ENCODE peak calls at places on chromosomes 11 and 22, in four cellular contexts. H is HEK293T, R is spleen, E is T-helper 9 cell. T is an unnamed sample.

GRCh38 chr11:65997286-65997685 is 4.7 kb downstream of the EIF1AD start:
- DNase-seq in H (no peak), R (no peak), E (no peak), T (no peak)

GRCh38 chr11:95593101-95593500 is 196.5 kb downstream of the FAM76B start:
- DNase-seq in H (no peak), R (no peak), E (no peak), T (no peak)

GRCh38 chr11:15507592-15507991 is 392.9 kb downstream of the INSC start:
- DNase-seq in H (no peak), R (no peak), E (no peak), T (no peak)

GRCh38 chr11:118417801-118418200 is 16.4 kb downstream of the ATP5MG start:
- DNase-seq in H (no peak), R (no peak), E (no peak), T (no peak)

GRCh38 chr11:47241740-47242400 is 6.7 kb downstream of the ACP2 start:
- DNase-seq in H (no peak), R (no peak), E (no peak), T (no peak)

GRCh38 chr11:122107566-122107965 is 8.4 kb downstream of the BLID start:
- DNase-seq in H (no peak), R (no peak), E (no peak), T (no peak)

GRCh38 chr11:95503047-95503446 is 272.0 kb upstream of the SESN3 start:
- DNase-seq in H (no peak), R (no peak), E (no peak), T (no peak)

GRCh38 chr11:64759722-64760719 is at the start of gene PYGM:
- DNase-seq in H (no peak), R (peak; percentile 73), E (no peak), T (no peak)

GRCh38 chr22:37661160-37661924 is 2.8 kb downstream of the PDXP start:
- DNase-seq in H (peak; percentile 64), R (no peak), E (no peak), T (no peak)

GRCh38 chr22:37023743-37024338 is 4.3 kb downstream of the MPST start:
- DNase-seq in H (no peak), R (no peak), E (no peak), T (no peak)

GRCh38 chr11:1040428-1041148 is 4.1 kb upstream of the MUC6 start:
- DNase-seq in H (no peak), R (peak; percentile 60), E (no peak), T (no peak)

GRCh38 chr11:133347988-133348387 is 184.3 kb downstream of the OPCML start:
- DNase-seq in H (no peak), R (no peak), E (no peak), T (no peak)

GRCh38 chr11:45184640-45185039 is 38.2 kb downstream of the PRDM11 start:
- DNase-seq in H (no peak), R (no peak), E (no peak), T (no peak)

GRCh38 chr11:4559527-4560440 is 14.8 kb downstream of the OR52M1 start:
- DNase-seq in H (no peak), R (no peak), E (no peak), T (no peak)

GRCh38 chr11:81644239-81644840 is 1089.3 kb downstream of the FAM181B start:
- DNase-seq in H (peak; percentile 28), R (no peak), E (no peak), T (no peak)

GRCh38 chr11:46309669-46310288 is 32.3 kb downstream of the CREB3L1 start:
- DNase-seq in H (no peak), R (no peak), E (no peak), T (no peak)

GRCh38 chr11:72048718-72049460 is 31.5 kb downstream of the NUMA1 start:
- DNase-seq in H (no peak), R (no peak), E (no peak), T (no peak)

GRCh38 chr11:118820412-118821357 is 29.7 kb upstream of the DDX6 start:
- DNase-seq in H (no peak), R (peak; percentile 85), E (no peak), T (no peak)

GRCh38 chr22:39527481-39527961 is 5.0 kb downstream of the RPS19BP1 start:
- DNase-seq in H (no peak), R (no peak), E (no peak), T (no peak)

GRCh38 chr11:14789879-14790484 is 102.0 kb downstream of the CYP2R1 start:
- DNase-seq in H (no peak), R (no peak), E (no peak), T (no peak)

GRCh38 chr11:37199082-37199481 is 601.0 kb upstream of the RAG2 start:
- DNase-seq in H (no peak), R (no peak), E (no peak), T (no peak)

GRCh38 chr11:20248345-20248744 is 88.1 kb upstream of the DBX1 start:
- DNase-seq in H (no peak), R (no peak), E (no peak), T (no peak)

GRCh38 chr22:46079861-46080821 is 70.2 kb upstream of the PPARA start:
- DNase-seq in H (no peak), R (peak; percentile 78), E (no peak), T (no peak)

GRCh38 chr11:76380161-76380976 is 563 bp downstream of the THAP12 start:
- DNase-seq in H (peak; percentile 29), R (peak; percentile 91), E (peak; percentile 32), T (peak; percentile 10)

GRCh38 chr22:29041408-29041807 is 20.2 kb downstream of the C22orf31 start:
- DNase-seq in H (no peak), R (no peak), E (no peak), T (no peak)

GRCh38 chr11:15773024-15773423 is 583.3 kb downstream of the SOX6 start:
- DNase-seq in H (no peak), R (no peak), E (no peak), T (no peak)

T was measured in T follicular helper cell.